ENCODE peak calls at places on chromosome 3, in five cellular contexts. F is cardiac fibroblast, H is fibroblast of pulmonary artery, V is neural progenitor cell, O is psoas muscle. B is an unnamed sample.

GRCh38 chr3:170808041-170808440 is 62.0 kb downstream of the RPL22L1 start:
- DNase-seq in F (no peak), H (peak; percentile 42), V (no peak), O (no peak), B (no peak)

GRCh38 chr3:65717676-65718346 is 320.9 kb downstream of the MAGI1 start:
- DNase-seq in F (no peak), H (no peak), V (no peak), O (no peak), B (no peak)

GRCh38 chr3:113263020-113263419 is 51.7 kb downstream of the BOC start:
- DNase-seq in F (no peak), H (no peak), V (no peak), O (no peak), B (no peak)

GRCh38 chr3:17640466-17640865 is 102.0 kb downstream of the TBC1D5 start:
- DNase-seq in F (peak; percentile 60), H (peak; percentile 39), V (no peak), O (no peak), B (no peak)

GRCh38 chr3:125622381-125622788 is 27.1 kb upstream of the OSBPL11 start:
- DNase-seq in F (no peak), H (no peak), V (no peak), O (peak; percentile 89), B (no peak)

GRCh38 chr3:18159681-18160080 is 265.5 kb downstream of the SATB1 start:
- DNase-seq in F (no peak), H (no peak), V (no peak), O (no peak), B (no peak)

GRCh38 chr3:15306979-15307359 is 25.4 kb downstream of the SH3BP5 start:
- DNase-seq in F (no peak), H (no peak), V (no peak), O (no peak), B (no peak)

GRCh38 chr3:171049831-171050444 is 23.4 kb upstream of the SLC2A2 start:
- DNase-seq in F (peak; percentile 75), H (peak; percentile 77), V (peak; percentile 79), O (no peak), B (no peak)

GRCh38 chr3:90011136-90011535 is 903.7 kb downstream of the EPHA3 start:
- DNase-seq in F (peak; percentile 34), H (peak; percentile 31), V (no peak), O (no peak), B (no peak)

GRCh38 chr3:169634618-169635236 is 28.8 kb downstream of the MECOM start:
- DNase-seq in F (no peak), H (no peak), V (no peak), O (no peak), B (no peak)

GRCh38 chr3:134009345-134010000 is 20.3 kb downstream of the SLCO2A1 start:
- DNase-seq in F (peak; percentile 60), H (peak; percentile 65), V (no peak), O (no peak), B (no peak)

GRCh38 chr3:100776736-100777135 is 67.4 kb downstream of the TFG start:
- DNase-seq in F (peak; percentile 34), H (no peak), V (peak; percentile 23), O (no peak), B (no peak)

GRCh38 chr3:76369170-76369569 is 583.8 kb upstream of the ZNF717 start:
- DNase-seq in F (peak; percentile 52), H (peak; percentile 7), V (no peak), O (no peak), B (no peak)

GRCh38 chr3:124763206-124763605 is 33.0 kb downstream of the UMPS start:
- DNase-seq in F (no peak), H (no peak), V (no peak), O (no peak), B (no peak)

GRCh38 chr3:106392905-106393304 is 524.1 kb upstream of the CBLB start:
- DNase-seq in F (peak; percentile 3), H (peak; percentile 8), V (no peak), O (no peak), B (no peak)

GRCh38 chr3:38986901-38987300 is 64.8 kb downstream of the SCN11A start:
- DNase-seq in F (peak; percentile 9), H (no peak), V (no peak), O (no peak), B (no peak)

GRCh38 chr3:72891053-72891855 is 3.4 kb downstream of the GXYLT2 start:
- DNase-seq in F (peak; percentile 96), H (peak; percentile 98), V (peak; percentile 14), O (no peak), B (no peak)

GRCh38 chr3:127608362-127608718 is 10.1 kb downstream of the MCM2 start:
- DNase-seq in F (no peak), H (no peak), V (no peak), O (peak; percentile 87), B (no peak)

GRCh38 chr3:116939091-116939490 is 229.5 kb downstream of the TUSC7 start:
- DNase-seq in F (no peak), H (no peak), V (no peak), O (no peak), B (no peak)

GRCh38 chr3:178043084-178043483 is 493.2 kb upstream of the KCNMB2 start:
- DNase-seq in F (peak; percentile 48), H (peak; percentile 70), V (no peak), O (no peak), B (no peak)

GRCh38 chr3:13750731-13751130 is 129.1 kb downstream of the WNT7A start:
- DNase-seq in F (no peak), H (no peak), V (no peak), O (no peak), B (no peak)

GRCh38 chr3:187165144-187165543 is 25.8 kb upstream of the RPL39L start:
- DNase-seq in F (peak; percentile 75), H (peak; percentile 74), V (peak; percentile 79), O (no peak), B (no peak)
- TF ChIP-seq CTCF in F (peak; percentile 48), H (peak; percentile 60), V (peak; percentile 74), O (peak; percentile 80), B (peak; percentile 81)

GRCh38 chr3:188749010-188749617 is 422.7 kb upstream of the TPRG1 start:
- DNase-seq in F (peak; percentile 37), H (no peak), V (peak; percentile 77), O (no peak), B (peak; percentile 25)
- TF ChIP-seq CTCF in F (peak; percentile 60), H (peak; percentile 46), V (peak; percentile 77), O (peak; percentile 29), B (peak; percentile 89)

DNA sequence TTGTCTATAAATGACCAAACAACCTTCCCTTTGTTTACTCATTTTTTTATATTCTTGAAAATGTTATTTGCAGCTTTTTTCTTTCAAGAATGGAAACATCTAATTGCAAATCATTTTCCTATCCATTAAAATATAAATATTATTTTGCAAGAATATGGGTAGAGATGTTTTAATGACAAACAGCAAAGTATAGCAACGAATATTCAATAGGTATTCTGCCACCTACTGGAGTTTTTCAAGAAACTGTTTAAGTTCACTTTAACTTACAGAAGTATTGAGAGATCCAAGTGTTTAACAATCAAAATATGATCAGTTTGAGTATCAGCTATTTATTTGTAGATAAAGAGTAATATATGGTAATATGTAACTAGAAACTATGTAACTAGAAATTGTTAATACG is 6.9 kb upstream of the EOGT start:
- DNase-seq in F (no peak), H (no peak), V (no peak), O (no peak), B (no peak)
- TF ChIP-seq CTCF in F (peak; percentile 17), H (peak; percentile 46), V (peak; percentile 47), O (no peak), B (no peak)

GRCh38 chr3:33790091-33790490 is 8.3 kb upstream of the PDCD6IP start:
- DNase-seq in F (no peak), H (no peak), V (no peak), O (no peak), B (no peak)
- TF ChIP-seq CTCF in F (no peak), H (no peak), V (no peak), O (no peak), B (no peak)

GRCh38 chr3:96813820-96814580 is 394 bp upstream of the EPHA6 start:
- DNase-seq in F (peak; percentile 57), H (peak; percentile 44), V (peak; percentile 77), O (peak; percentile 56), B (no peak)
- TF ChIP-seq CTCF in F (no peak), H (peak; percentile 21), V (peak; percentile 20), O (no peak), B (no peak)